ENCODE peak calls at places on chromosomes 6 and 20, in nine cellular contexts. L, J, B, Y, Q, O, G, F and E are unnamed samples.
A peak's percentile ranks its signal among the peaks of the same experiment; 100 is the strongest.

GRCh38 chr6:13273931-13274706 is 54.2 kb downstream of the TBC1D7 start:
- DNase-seq in Y (no peak), Q (no peak), O (peak; percentile 50), F (no peak), B (no peak), G (peak; percentile 50), J (no peak), L (no peak), E (peak; percentile 22)

GRCh38 chr20:21105429-21106170 is 558 bp downstream of the LINC00237 start:
- DNase-seq in F (no peak), B (no peak), J (no peak), G (no peak), L (no peak), Q (no peak), Y (no peak), O (no peak), E (no peak)

GRCh38 chr6:42025790-42026311 is 24.5 kb upstream of the TAF8 start:
- DNase-seq in L (no peak), G (no peak), Y (no peak), B (no peak), Q (no peak), F (no peak), O (no peak), J (no peak), E (no peak)

GRCh38 chr6:26273673-26274595 is 91.1 kb upstream of the BTN3A2 start:
- DNase-seq in G (no peak), Q (peak; percentile 47), B (no peak), Y (peak; percentile 69), F (no peak), L (no peak), J (peak; percentile 52), O (peak; percentile 59), E (no peak)

GRCh38 chr20:57498425-57499400 is 26.2 kb downstream of the CTCFL start:
- DNase-seq in F (peak; percentile 49), B (no peak), Y (no peak), J (peak; percentile 23), O (no peak), G (no peak), L (peak; percentile 19), Q (peak; percentile 44), E (peak; percentile 18)

GRCh38 chr6:158669145-158670035 is 19.5 kb downstream of the SYTL3 start:
- DNase-seq in G (no peak), J (no peak), O (no peak), L (no peak), Y (no peak), F (no peak), B (no peak), Q (no peak), E (no peak)

GRCh38 chr6:157908369-157909281 is 73.0 kb upstream of the SYNJ2 start:
- DNase-seq in F (no peak), L (no peak), G (no peak), Q (no peak), J (no peak), Y (no peak), B (no peak), O (no peak), E (no peak)

GRCh38 chr6:53456809-53457208 is 88.1 kb downstream of the GCLC start:
- DNase-seq in Y (no peak), L (no peak), Q (no peak), G (no peak), F (no peak), J (no peak), B (no peak), O (no peak), E (no peak)

GRCh38 chr6:125747589-125748533 is 1.6 kb upstream of the HEY2 start:
- DNase-seq in B (no peak), J (no peak), F (peak; percentile 68), Y (peak; percentile 48), Q (peak; percentile 12), O (peak; percentile 57), G (peak; percentile 56), L (no peak), E (peak; percentile 10)

GRCh38 chr20:37562695-37563480 is 35.2 kb upstream of the BLCAP start:
- DNase-seq in J (no peak), G (no peak), B (no peak), F (no peak), O (no peak), Y (no peak), Q (no peak), L (no peak), E (no peak)

GRCh38 chr6:97626586-97627441 is 343.8 kb upstream of the MMS22L start:
- DNase-seq in L (no peak), G (no peak), Q (no peak), B (no peak), O (no peak), F (no peak), Y (peak; percentile 10), J (peak; percentile 56), E (no peak)

GRCh38 chr6:147063469-147064031 is 140.7 kb upstream of the STXBP5 start:
- DNase-seq in O (no peak), G (no peak), Y (peak; percentile 39), B (no peak), Q (peak; percentile 74), F (no peak), J (peak; percentile 89), L (peak; percentile 64), E (no peak)

GRCh38 chr6:25157842-25158241 is 121.3 kb upstream of the CARMIL1 start:
- DNase-seq in F (no peak), J (no peak), L (no peak), G (no peak), B (no peak), Y (no peak), O (no peak), Q (no peak), E (no peak)

GRCh38 chr6:22436134-22436533 is 133.2 kb upstream of the HDGFL1 start:
- DNase-seq in B (no peak), L (no peak), J (no peak), F (no peak), G (no peak), O (no peak), Y (no peak), Q (no peak), E (no peak)
- H3K27me3 ChIP-seq in B (no peaks in the 10 kb centered on the region), L (no peaks in the 10 kb centered on the region), J (no peaks in the 10 kb centered on the region), F (no peaks in the 10 kb centered on the region), G (no peaks in the 10 kb centered on the region), O (no peaks in the 10 kb centered on the region), Y (no peaks in the 10 kb centered on the region), Q (no peaks in the 10 kb centered on the region), E (no peaks in the 10 kb centered on the region)

DNA sequence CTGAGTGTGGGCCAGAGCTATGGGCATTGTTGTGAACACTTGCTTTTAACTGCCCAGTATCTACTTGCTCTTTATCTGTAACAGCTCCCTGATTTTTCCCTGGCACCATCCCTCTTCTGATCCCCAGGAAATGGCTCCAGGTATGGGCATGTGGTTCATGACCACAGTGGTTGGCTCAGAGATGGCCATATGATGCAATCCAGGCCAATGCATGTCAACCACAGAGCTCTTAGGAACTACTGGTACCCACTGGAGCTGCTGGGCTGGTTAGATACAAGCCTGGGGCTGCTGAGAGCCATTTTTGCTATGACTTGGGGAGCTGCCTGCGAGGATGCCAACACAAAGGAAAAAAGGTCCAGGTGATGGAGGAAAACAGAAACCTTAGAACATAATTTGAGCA is 55.6 kb downstream of the KCNB1 start:
- DNase-seq in J (peak; percentile 4), G (no peak), F (no peak), Q (peak; percentile 29), L (no peak), B (no peak), O (no peak), Y (no peak), E (no peak)
- H3K27me3 ChIP-seq in J (peaks cover 21% of the 10 kb centered on the region), G (peaks cover 3% of the 10 kb centered on the region), F (no peaks in the 10 kb centered on the region), Q (peaks cover 2% of the 10 kb centered on the region), L (peaks cover 13% of the 10 kb centered on the region), B (no peaks in the 10 kb centered on the region), O (no peaks in the 10 kb centered on the region), Y (peaks cover 5% of the 10 kb centered on the region), E (no peaks in the 10 kb centered on the region)

DNA sequence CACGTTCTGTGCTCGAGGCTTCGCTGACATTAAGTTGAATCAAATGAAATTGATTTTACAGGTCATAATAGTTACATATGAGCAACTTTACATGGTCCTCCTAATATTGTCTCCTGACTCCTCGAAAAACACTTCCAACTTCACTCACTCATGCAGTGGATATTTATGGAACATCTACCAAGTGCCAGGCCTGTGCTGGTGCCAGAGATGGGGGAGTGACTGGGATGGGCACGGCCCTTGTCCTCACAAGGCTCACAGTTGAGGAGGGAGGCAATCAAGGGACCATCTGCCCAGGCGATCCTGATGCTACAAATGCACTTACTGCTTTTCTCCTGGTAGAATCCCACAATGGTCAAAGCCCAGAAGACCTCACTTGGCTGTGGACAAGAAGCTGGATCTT is 426.4 kb downstream of the PREX1 start:
- DNase-seq in L (no peak), J (no peak), G (no peak), Q (no peak), B (no peak), O (no peak), F (peak; percentile 55), Y (no peak), E (no peak)
- H3K27me3 ChIP-seq in L (peaks cover 9% of the 10 kb centered on the region), J (no peaks in the 10 kb centered on the region), G (peaks cover 3% of the 10 kb centered on the region), Q (no peaks in the 10 kb centered on the region), B (no peaks in the 10 kb centered on the region), O (no peaks in the 10 kb centered on the region), F (no peaks in the 10 kb centered on the region), Y (peaks cover 29% of the 10 kb centered on the region), E (peaks cover 12% of the 10 kb centered on the region)

DNA sequence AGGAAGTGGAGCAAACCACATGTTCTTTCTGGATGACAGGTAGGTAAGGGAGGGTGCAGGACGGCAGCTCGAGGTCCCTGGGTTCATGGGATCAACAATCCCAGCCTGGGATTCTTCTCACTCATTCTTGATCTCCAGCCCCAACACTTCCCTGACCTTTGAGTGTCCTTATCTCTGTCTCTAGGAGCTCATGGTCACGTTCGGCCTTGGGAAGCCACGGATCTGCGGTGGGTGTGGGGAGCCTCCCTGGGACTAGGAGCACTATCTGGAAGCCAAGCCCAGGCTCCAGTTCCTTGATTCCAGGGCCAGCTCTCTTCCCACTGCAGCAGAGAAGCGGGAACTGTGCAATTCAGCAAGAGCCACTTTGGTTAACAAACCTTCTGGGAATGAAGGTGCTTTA is 27.5 kb downstream of the BNIP5 start:
- DNase-seq in G (no peak), O (no peak), B (no peak), Y (no peak), L (no peak), Q (no peak), F (no peak), J (no peak), E (no peak)
- H3K27me3 ChIP-seq in G (no peaks in the 10 kb centered on the region), O (no peaks in the 10 kb centered on the region), B (no peaks in the 10 kb centered on the region), Y (peaks cover 7% of the 10 kb centered on the region), L (no peaks in the 10 kb centered on the region), Q (no peaks in the 10 kb centered on the region), F (no peaks in the 10 kb centered on the region), J (peaks cover 14% of the 10 kb centered on the region), E (no peaks in the 10 kb centered on the region)